ENCODE peak calls at places on chromosomes 12 and 14, in nine cellular contexts. O is HT1080; Y is stimulated activated CD4-positive, alpha-beta T cell treated with anti-CD3 and anti-CD28 coated beads, Interleukin-4, amount 100 ng/mL, for 4 hours; J is NCI-H1092 treated with DMSO at 0.1 percent for 48 hours; M is GM19239; I is NCI-H2171; S is left ventricle myocardium inferior; L is T follicular helper cell; W is kidney tubule cell. V is an unnamed sample.

GRCh38 chr12:111211910-111212757 is 156.8 kb downstream of the PHETA1 start:
- DNase-seq in O (no peak), Y (no peak), J (no peak), M (no peak), I (no peak), S (no peak), L (no peak), W (no peak), V (no peak)

GRCh38 chr14:45253754-45254300 is 825 bp upstream of the MIS18BP1 start:
- DNase-seq in O (peak), Y (no peak), J (no peak), M (no peak), I (no peak), S (peak), L (no peak), W (peak), V (peak)

GRCh38 chr12:76026643-76027063 is 4.9 kb downstream of the PHLDA1 start:
- DNase-seq in O (peak), Y (no peak), J (no peak), M (no peak), I (no peak), S (no peak), L (no peak), W (peak), V (no peak)

GRCh38 chr14:66174453-66174891 is 311.7 kb upstream of the CCDC196 start:
- DNase-seq in O (no peak), Y (no peak), J (no peak), M (no peak), I (no peak), S (no peak), L (no peak), W (no peak), V (no peak)

GRCh38 chr14:104526723-104527645 is 52.6 kb upstream of the C14orf180 start:
- DNase-seq in O (no peak), Y (no peak), J (no peak), M (no peak), I (no peak), S (no peak), L (no peak), W (no peak), V (no peak)

GRCh38 chr14:80055912-80056801 is 155.1 kb downstream of the DIO2 start:
- DNase-seq in O (peak), Y (no peak), J (peak), M (no peak), I (peak), S (no peak), L (no peak), W (peak), V (no peak)

GRCh38 chr12:79933043-79933442 is 1.9 kb downstream of the PPP1R12A start:
- DNase-seq in O (no peak), Y (no peak), J (no peak), M (no peak), I (no peak), S (no peak), L (no peak), W (no peak), V (no peak)

GRCh38 chr14:94389731-94390371 is 1.4 kb upstream of the SERPINA1 start:
- DNase-seq in O (no peak), Y (no peak), J (no peak), M (no peak), I (no peak), S (no peak), L (no peak), W (no peak), V (no peak)

GRCh38 chr12:1913377-1914115 is 4.9 kb downstream of the CACNA2D4 start:
- DNase-seq in O (no peak), Y (no peak), J (no peak), M (no peak), I (no peak), S (no peak), L (no peak), W (no peak), V (no peak)

V was measured in left ventricle myocardium superior.